ENCODE peak calls at places on chromosomes 2 and 18, in four cellular contexts. B is right atrium auricular region, H is transverse colon, E is heart left ventricle. W is an unnamed sample.

GRCh38 chr18:28109781-28110460 is 67.0 kb downstream of the CDH2 start:
- DNase-seq in B (no peak), H (no peak), E (no peak), W (no peak)

GRCh38 chr18:5275872-5276271 is 19.7 kb downstream of the ZBTB14 start:
- DNase-seq in B (no peak), H (no peak), E (no peak), W (no peak)

GRCh38 chr2:121165038-121165542 is 119.9 kb downstream of the TFCP2L1 start:
- DNase-seq in B (no peak), H (no peak), E (no peak), W (no peak)

GRCh38 chr2:228782281-228782680 is 488.8 kb downstream of the PID1 start:
- DNase-seq in B (no peak), H (no peak), E (no peak), W (no peak)

GRCh38 chr2:72864500-72864899 is 22.7 kb upstream of the SPR start:
- DNase-seq in B (no peak), H (no peak), E (no peak), W (no peak)

GRCh38 chr18:55233850-55234249 is 274.6 kb upstream of the CCDC68 start:
- DNase-seq in B (no peak), H (no peak), E (no peak), W (no peak)

GRCh38 chr2:142294225-142294624 is 163.4 kb upstream of the LRP1B start:
- DNase-seq in B (no peak), H (no peak), E (no peak), W (no peak)

GRCh38 chr18:22848618-22849017 is 84.5 kb upstream of the RBBP8 start:
- DNase-seq in B (no peak), H (no peak), E (no peak), W (no peak)

GRCh38 chr2:219522111-219523030 is 8.1 kb downstream of the ASIC4 start:
- DNase-seq in B (peak; percentile 70), H (no peak), E (no peak), W (no peak)

GRCh38 chr2:236861196-236861875 is 224.4 kb upstream of the COPS8 start:
- DNase-seq in B (peak; percentile 48), H (no peak), E (no peak), W (no peak)

GRCh38 chr2:178256382-178257053 is 62.2 kb downstream of the OSBPL6 start:
- DNase-seq in B (no peak), H (no peak), E (no peak), W (no peak)

GRCh38 chr2:241001413-241002274 is 3.2 kb downstream of the SNED1 start:
- DNase-seq in B (peak; percentile 53), H (no peak), E (no peak), W (no peak)

GRCh38 chr2:128607981-128608506 is 289.4 kb upstream of the HS6ST1 start:
- DNase-seq in B (no peak), H (no peak), E (no peak), W (no peak)

GRCh38 chr2:95062247-95062646 is 36.7 kb downstream of the MAL start:
- DNase-seq in B (no peak), H (no peak), E (peak; percentile 5), W (no peak)
- H3K9me3 ChIP-seq in B (no peaks in the 10 kb centered on the region), H (no peaks in the 10 kb centered on the region), E (no peaks in the 10 kb centered on the region), W (no peaks in the 10 kb centered on the region)

GRCh38 chr18:35311506-35311905 is 21.5 kb upstream of the ZSCAN30 start:
- DNase-seq in B (no peak), H (no peak), E (no peak), W (no peak)
- H3K9me3 ChIP-seq in B (peaks cover 24% of the 10 kb centered on the region), H (peaks cover 44% of the 10 kb centered on the region), E (peaks cover 18% of the 10 kb centered on the region), W (peaks cover 20% of the 10 kb centered on the region)

GRCh38 chr2:2036686-2037085 is 292.4 kb upstream of the PXDN start:
- DNase-seq in B (no peak), H (no peak), E (no peak), W (no peak)

GRCh38 chr2:2043394-2043793 is 287.7 kb downstream of the MYT1L start:
- DNase-seq in B (no peak), H (no peak), E (no peak), W (no peak)

GRCh38 chr2:2041256-2041824 is 289.7 kb downstream of the MYT1L start:
- DNase-seq in B (no peak), H (no peak), E (no peak), W (no peak)

GRCh38 chr2:2039826-2040225 is 291.2 kb downstream of the MYT1L start:
- DNase-seq in B (peak; percentile 26), H (no peak), E (no peak), W (no peak)

GRCh38 chr2:2038746-2039530 is 292.1 kb downstream of the MYT1L start:
- DNase-seq in B (no peak), H (no peak), E (no peak), W (no peak)
- H3K9me3 ChIP-seq in B (no peaks in the 10 kb centered on the region), H (no peaks in the 10 kb centered on the region), E (no peaks in the 10 kb centered on the region), W (no peaks in the 10 kb centered on the region)

GRCh38 chr2:429142-429541 is 141.3 kb upstream of the ALKAL2 start:
- DNase-seq in B (no peak), H (no peak), E (no peak), W (no peak)

GRCh38 chr2:425947-426346 is 138.1 kb upstream of the ALKAL2 start:
- DNase-seq in B (no peak), H (no peak), E (no peak), W (no peak)

GRCh38 chr2:430280-431040 is 142.6 kb upstream of the ALKAL2 start:
- DNase-seq in B (no peak), H (no peak), E (no peak), W (no peak)

GRCh38 chr2:429575-430254 is 141.8 kb upstream of the ALKAL2 start:
- DNase-seq in B (no peak), H (peak; percentile 31), E (no peak), W (no peak)

DNA sequence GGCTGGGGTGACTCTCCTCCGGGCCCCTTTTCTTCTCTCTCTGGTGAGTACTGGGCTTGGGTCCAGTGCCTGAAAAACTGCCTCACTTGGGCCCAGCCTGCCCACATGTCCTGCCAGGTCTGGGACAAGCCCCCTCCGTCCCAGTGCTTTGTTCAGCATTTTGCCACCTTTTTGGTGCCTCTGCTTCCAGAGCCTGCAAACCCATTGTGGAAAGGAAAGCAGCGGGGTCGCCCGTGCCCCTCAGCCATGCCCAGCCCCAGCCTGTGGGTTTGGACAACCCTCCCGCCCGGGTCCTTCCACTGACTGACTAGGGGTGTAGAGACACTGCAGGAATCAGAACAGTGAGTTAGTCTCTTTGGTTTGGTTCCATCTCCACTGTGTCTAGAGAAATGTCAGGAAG is 140.7 kb upstream of the ALKAL2 start:
- DNase-seq in B (no peak), H (no peak), E (no peak), W (no peak)
- H3K9me3 ChIP-seq in B (no peaks in the 10 kb centered on the region), H (no peaks in the 10 kb centered on the region), E (no peaks in the 10 kb centered on the region), W (no peaks in the 10 kb centered on the region)

GRCh38 chr2:30371772-30372373 is 75.2 kb upstream of the LCLAT1 start:
- DNase-seq in B (no peak), H (no peak), E (no peak), W (no peak)

GRCh38 chr2:30373881-30374302 is 73.2 kb upstream of the LCLAT1 start:
- DNase-seq in B (no peak), H (no peak), E (no peak), W (no peak)

GRCh38 chr2:30375915-30376314 is 71.1 kb upstream of the LCLAT1 start:
- DNase-seq in B (no peak), H (no peak), E (no peak), W (no peak)

GRCh38 chr2:30372836-30373235 is 74.2 kb upstream of the LCLAT1 start:
- DNase-seq in B (no peak), H (no peak), E (no peak), W (no peak)

GRCh38 chr2:30374380-30374779 is 72.7 kb upstream of the LCLAT1 start:
- DNase-seq in B (no peak), H (no peak), E (no peak), W (no peak)
- H3K9me3 ChIP-seq in B (no peaks in the 10 kb centered on the region), H (no peaks in the 10 kb centered on the region), E (no peaks in the 10 kb centered on the region), W (no peaks in the 10 kb centered on the region)

W was measured in T-helper 17 cell.